ENCODE peak calls at places on chromosomes 3 and 15, in five cellular contexts. L is RPMI7951, J is GM12865, V is heart left ventricle, B is RPMI8226. U is an unnamed sample.

GRCh38 chr3:195717416-195717815 is 3.4 kb upstream of the MUC20 start:
- DNase-seq in B (no peak), V (no peak), J (no peak), L (no peak), U (no peak)

GRCh38 chr15:58165661-58166060 is 27.5 kb downstream of the AQP9 start:
- DNase-seq in L (no peak), V (peak), J (no peak), B (no peak), U (no peak)

GRCh38 chr15:78454992-78455391 is 17.0 kb downstream of the IREB2 start:
- DNase-seq in V (no peak), J (peak), B (peak), L (no peak), U (peak)

GRCh38 chr3:12584091-12584490 is 27.2 kb downstream of the MKRN2 start:
- DNase-seq in L (no peak), J (no peak), V (no peak), B (no peak), U (no peak)

GRCh38 chr15:99197861-99198260 is 51.5 kb downstream of the TTC23 start:
- DNase-seq in L (peak), J (no peak), B (no peak), V (no peak), U (no peak)

GRCh38 chr3:29452923-29453277 is 172.0 kb downstream of the RBMS3 start:
- DNase-seq in L (no peak), B (no peak), V (no peak), J (no peak), U (no peak)

GRCh38 chr3:113169876-113170452 is 41.4 kb upstream of the BOC start:
- DNase-seq in V (no peak), B (no peak), L (no peak), J (no peak), U (no peak)

GRCh38 chr3:188257384-188257961 is 103.5 kb downstream of the LPP start:
- DNase-seq in V (no peak), B (no peak), L (no peak), J (no peak), U (no peak)

GRCh38 chr3:57091471-57091870 is 31.0 kb downstream of the SPATA12 start:
- DNase-seq in L (no peak), B (no peak), V (no peak), J (no peak), U (no peak)

GRCh38 chr15:74040115-74040850 is 42.1 kb downstream of the GOLGA6A start:
- DNase-seq in B (no peak), V (peak), J (no peak), L (peak), U (no peak)

GRCh38 chr3:151410891-151411559 is 26.5 kb upstream of the P2RY12 start:
- DNase-seq in B (no peak), J (no peak), V (no peak), L (peak), U (no peak)

GRCh38 chr3:46690798-46691197 is 2.7 kb downstream of the ALS2CL start:
- DNase-seq in V (peak), J (no peak), B (no peak), L (no peak), U (no peak)

GRCh38 chr3:131007782-131008181 is 18.8 kb downstream of the ASTE1 start:
- DNase-seq in J (no peak), L (no peak), V (no peak), B (no peak), U (no peak)

GRCh38 chr3:184691397-184692131 is 20.3 kb downstream of the MAGEF1 start:
- DNase-seq in L (no peak), J (no peak), V (peak), B (no peak), U (no peak)

GRCh38 chr15:97200161-97200560 is 760.3 kb upstream of the ARRDC4 start:
- DNase-seq in J (no peak), L (peak), V (no peak), B (no peak), U (no peak)

GRCh38 chr15:71785996-71786395 is 24.4 kb upstream of the NR2E3 start:
- DNase-seq in B (no peak), J (no peak), V (no peak), L (no peak), U (no peak)

GRCh38 chr3:80190051-80190450 is 422.3 kb upstream of the ROBO1 start:
- DNase-seq in B (no peak), L (peak), J (no peak), V (no peak), U (no peak)

GRCh38 chr15:100694381-100695012 is 92.1 kb downstream of the ASB7 start:
- DNase-seq in B (no peak), L (no peak), J (no peak), V (no peak), U (no peak)

GRCh38 chr15:74173545-74174215 is at the start of gene ISLR:
- DNase-seq in V (peak), J (no peak), B (peak), L (peak), U (no peak)

GRCh38 chr15:91936182-91936775 is 82.8 kb downstream of the SLCO3A1 start:
- DNase-seq in J (no peak), B (no peak), L (peak), V (no peak), U (no peak)

GRCh38 chr3:27358372-27358771 is 10.8 kb downstream of the NEK10 start:
- DNase-seq in L (no peak), B (no peak), J (no peak), V (no peak), U (no peak)

GRCh38 chr3:46996689-46997452 is 17.4 kb downstream of the NBEAL2 start:
- DNase-seq in J (no peak), V (peak), B (no peak), L (no peak), U (no peak)

GRCh38 chr3:62873672-62874397 is 1.4 kb downstream of the CADPS start:
- DNase-seq in J (peak), B (peak), V (peak), L (peak), U (peak)

GRCh38 chr3:133675631-133676335 is 14.0 kb upstream of the TOPBP1 start:
- DNase-seq in V (no peak), L (no peak), J (peak), B (peak), U (peak)

GRCh38 chr15:56428821-56429458 is 36.0 kb downstream of the MNS1 start:
- DNase-seq in L (peak), J (peak), B (peak), V (no peak), U (peak)

GRCh38 chr3:47421741-47422649 is 41.2 kb downstream of the PTPN23 start:
- DNase-seq in J (no peak), V (peak), L (peak), B (peak), U (no peak)

GRCh38 chr3:905217-905616 is 187.6 kb upstream of the CNTN6 start:
- DNase-seq in B (no peak), V (no peak), J (no peak), L (no peak), U (no peak)

GRCh38 chr3:135636596-135636995 is 328.9 kb upstream of the PPP2R3A start:
- DNase-seq in L (no peak), B (no peak), J (no peak), V (no peak), U (no peak)

GRCh38 chr3:172461530-172462138 is 13.4 kb upstream of the GHSR start:
- DNase-seq in B (peak), J (peak), V (no peak), L (peak), U (peak)

GRCh38 chr3:155741598-155741997 is 3.3 kb downstream of the PLCH1 start:
- DNase-seq in V (no peak), J (no peak), L (no peak), B (no peak), U (no peak)

GRCh38 chr3:144590854-144591253 is 619.2 kb downstream of the DIPK2A start:
- DNase-seq in L (peak), B (no peak), V (no peak), J (no peak), U (no peak)

GRCh38 chr15:56074866-56075265 is 81.5 kb upstream of the NEDD4 start:
- DNase-seq in V (no peak), B (no peak), J (no peak), L (no peak), U (no peak)

GRCh38 chr15:96330064-96330449 is 443 bp upstream of the NR2F2 start:
- DNase-seq in J (no peak), L (peak), B (no peak), V (peak), U (no peak)

GRCh38 chr15:31782951-31783350 is 247.4 kb upstream of the CHRNA7 start:
- DNase-seq in L (no peak), B (no peak), V (no peak), J (no peak), U (no peak)

GRCh38 chr15:59531066-59531465 is 80.5 kb upstream of the GCNT3 start:
- DNase-seq in B (no peak), L (no peak), V (no peak), J (no peak), U (no peak)

GRCh38 chr3:197300361-197300760 is 1.9 kb upstream of the DLG1 start:
- DNase-seq in B (no peak), L (no peak), J (no peak), V (no peak), U (no peak)

U was measured in NAMALWA.